ENCODE peak calls at places on chromosomes 11 and 22, in nine cellular contexts. One of them, this sample, is unnamed.

GRCh38 chr11:60868682-60869450 is 1.5 kb downstream of the ZP1 start:
- DNase-seq in activated CD8-positive, alpha-beta memory T cell treated with anti-CD3 and anti-CD28 coated beads for 48 hours: no peak
- DNase-seq in stimulated activated CD4-positive, alpha-beta T cell treated with anti-CD3 and anti-CD28 coated beads, Interleukin-12 subunit alpha, Interleukin-12 subunit beta, amount 100 ng/mL, for 4 hours: no peak
- DNase-seq in NCI-H446 treated with DMSO at 0.1 percent for 48 hours: no peak
- DNase-seq in iPS-NIHi11: no peak
- DNase-seq in stimulated activated CD8-positive, alpha-beta memory T cell treated with anti-CD3 and anti-CD28 coated beads, Interleukin-7, amount 100 ng/mL, for 48 hours: no peak
- DNase-seq in K562: no peak
- DNase-seq in RWPE1: no peak
- DNase-seq in NCI-H510A: no peak
- DNase-seq in this sample: no peak

GRCh38 chr22:43413826-43414225 is 2.0 kb downstream of the MPPED1 start:
- DNase-seq in stimulated activated CD4-positive, alpha-beta T cell treated with anti-CD3 and anti-CD28 coated beads, Interleukin-12 subunit alpha, Interleukin-12 subunit beta, amount 100 ng/mL, for 4 hours: no peak
- DNase-seq in activated CD8-positive, alpha-beta memory T cell treated with anti-CD3 and anti-CD28 coated beads for 48 hours: no peak
- DNase-seq in NCI-H446 treated with DMSO at 0.1 percent for 48 hours: no peak
- DNase-seq in K562: no peak
- DNase-seq in NCI-H510A: no peak
- DNase-seq in stimulated activated CD8-positive, alpha-beta memory T cell treated with anti-CD3 and anti-CD28 coated beads, Interleukin-7, amount 100 ng/mL, for 48 hours: no peak
- DNase-seq in RWPE1: no peak
- DNase-seq in iPS-NIHi11: no peak
- DNase-seq in this sample: no peak

GRCh38 chr11:115127790-115128189 is 376.4 kb downstream of the CADM1 start:
- DNase-seq in K562: no peak
- DNase-seq in NCI-H446 treated with DMSO at 0.1 percent for 48 hours: no peak
- DNase-seq in RWPE1: no peak
- DNase-seq in activated CD8-positive, alpha-beta memory T cell treated with anti-CD3 and anti-CD28 coated beads for 48 hours: no peak
- DNase-seq in stimulated activated CD8-positive, alpha-beta memory T cell treated with anti-CD3 and anti-CD28 coated beads, Interleukin-7, amount 100 ng/mL, for 48 hours: no peak
- DNase-seq in stimulated activated CD4-positive, alpha-beta T cell treated with anti-CD3 and anti-CD28 coated beads, Interleukin-12 subunit alpha, Interleukin-12 subunit beta, amount 100 ng/mL, for 4 hours: no peak
- DNase-seq in NCI-H510A: no peak
- DNase-seq in iPS-NIHi11: no peak
- DNase-seq in this sample: no peak

GRCh38 chr11:16013242-16013641 is 343.1 kb downstream of the SOX6 start:
- DNase-seq in NCI-H446 treated with DMSO at 0.1 percent for 48 hours: no peak
- DNase-seq in K562: peak
- DNase-seq in iPS-NIHi11: no peak
- DNase-seq in stimulated activated CD8-positive, alpha-beta memory T cell treated with anti-CD3 and anti-CD28 coated beads, Interleukin-7, amount 100 ng/mL, for 48 hours: no peak
- DNase-seq in RWPE1: no peak
- DNase-seq in NCI-H510A: no peak
- DNase-seq in activated CD8-positive, alpha-beta memory T cell treated with anti-CD3 and anti-CD28 coated beads for 48 hours: no peak
- DNase-seq in stimulated activated CD4-positive, alpha-beta T cell treated with anti-CD3 and anti-CD28 coated beads, Interleukin-12 subunit alpha, Interleukin-12 subunit beta, amount 100 ng/mL, for 4 hours: no peak
- DNase-seq in this sample: no peak

GRCh38 chr11:58268142-58268541 is at the start of gene OR10W1:
- DNase-seq in NCI-H446 treated with DMSO at 0.1 percent for 48 hours: no peak
- DNase-seq in RWPE1: no peak
- DNase-seq in iPS-NIHi11: no peak
- DNase-seq in activated CD8-positive, alpha-beta memory T cell treated with anti-CD3 and anti-CD28 coated beads for 48 hours: no peak
- DNase-seq in K562: no peak
- DNase-seq in stimulated activated CD4-positive, alpha-beta T cell treated with anti-CD3 and anti-CD28 coated beads, Interleukin-12 subunit alpha, Interleukin-12 subunit beta, amount 100 ng/mL, for 4 hours: no peak
- DNase-seq in stimulated activated CD8-positive, alpha-beta memory T cell treated with anti-CD3 and anti-CD28 coated beads, Interleukin-7, amount 100 ng/mL, for 48 hours: no peak
- DNase-seq in NCI-H510A: no peak
- DNase-seq in this sample: no peak

GRCh38 chr11:117972044-117972443 is 14.2 kb upstream of the IL10RA start:
- DNase-seq in NCI-H446 treated with DMSO at 0.1 percent for 48 hours: no peak
- DNase-seq in stimulated activated CD4-positive, alpha-beta T cell treated with anti-CD3 and anti-CD28 coated beads, Interleukin-12 subunit alpha, Interleukin-12 subunit beta, amount 100 ng/mL, for 4 hours: no peak
- DNase-seq in stimulated activated CD8-positive, alpha-beta memory T cell treated with anti-CD3 and anti-CD28 coated beads, Interleukin-7, amount 100 ng/mL, for 48 hours: no peak
- DNase-seq in RWPE1: no peak
- DNase-seq in NCI-H510A: no peak
- DNase-seq in activated CD8-positive, alpha-beta memory T cell treated with anti-CD3 and anti-CD28 coated beads for 48 hours: no peak
- DNase-seq in K562: no peak
- DNase-seq in iPS-NIHi11: no peak
- DNase-seq in this sample: no peak

GRCh38 chr11:6201486-6201885 is 2.5 kb downstream of the OR52W1 start:
- DNase-seq in iPS-NIHi11: no peak
- DNase-seq in RWPE1: no peak
- DNase-seq in NCI-H446 treated with DMSO at 0.1 percent for 48 hours: no peak
- DNase-seq in NCI-H510A: no peak
- DNase-seq in activated CD8-positive, alpha-beta memory T cell treated with anti-CD3 and anti-CD28 coated beads for 48 hours: no peak
- DNase-seq in stimulated activated CD4-positive, alpha-beta T cell treated with anti-CD3 and anti-CD28 coated beads, Interleukin-12 subunit alpha, Interleukin-12 subunit beta, amount 100 ng/mL, for 4 hours: no peak
- DNase-seq in stimulated activated CD8-positive, alpha-beta memory T cell treated with anti-CD3 and anti-CD28 coated beads, Interleukin-7, amount 100 ng/mL, for 48 hours: no peak
- DNase-seq in K562: no peak
- DNase-seq in this sample: no peak

GRCh38 chr11:19419813-19420212 is 179.1 kb upstream of the E2F8 start:
- DNase-seq in iPS-NIHi11: no peak
- DNase-seq in NCI-H446 treated with DMSO at 0.1 percent for 48 hours: no peak
- DNase-seq in K562: peak
- DNase-seq in stimulated activated CD4-positive, alpha-beta T cell treated with anti-CD3 and anti-CD28 coated beads, Interleukin-12 subunit alpha, Interleukin-12 subunit beta, amount 100 ng/mL, for 4 hours: no peak
- DNase-seq in RWPE1: peak
- DNase-seq in activated CD8-positive, alpha-beta memory T cell treated with anti-CD3 and anti-CD28 coated beads for 48 hours: no peak
- DNase-seq in stimulated activated CD8-positive, alpha-beta memory T cell treated with anti-CD3 and anti-CD28 coated beads, Interleukin-7, amount 100 ng/mL, for 48 hours: no peak
- DNase-seq in NCI-H510A: no peak
- DNase-seq in this sample: no peak

GRCh38 chr11:2576116-2576515 is 123.7 kb downstream of the KCNQ1OT1 start:
- DNase-seq in K562: no peak
- DNase-seq in NCI-H446 treated with DMSO at 0.1 percent for 48 hours: no peak
- DNase-seq in iPS-NIHi11: no peak
- DNase-seq in NCI-H510A: no peak
- DNase-seq in RWPE1: no peak
- DNase-seq in stimulated activated CD4-positive, alpha-beta T cell treated with anti-CD3 and anti-CD28 coated beads, Interleukin-12 subunit alpha, Interleukin-12 subunit beta, amount 100 ng/mL, for 4 hours: no peak
- DNase-seq in activated CD8-positive, alpha-beta memory T cell treated with anti-CD3 and anti-CD28 coated beads for 48 hours: no peak
- DNase-seq in stimulated activated CD8-positive, alpha-beta memory T cell treated with anti-CD3 and anti-CD28 coated beads, Interleukin-7, amount 100 ng/mL, for 48 hours: no peak
- DNase-seq in this sample: no peak

GRCh38 chr11:61736310-61736709 is 16.1 kb upstream of the MYRF start:
- DNase-seq in RWPE1: no peak
- DNase-seq in NCI-H510A: no peak
- DNase-seq in stimulated activated CD4-positive, alpha-beta T cell treated with anti-CD3 and anti-CD28 coated beads, Interleukin-12 subunit alpha, Interleukin-12 subunit beta, amount 100 ng/mL, for 4 hours: no peak
- DNase-seq in iPS-NIHi11: no peak
- DNase-seq in K562: no peak
- DNase-seq in NCI-H446 treated with DMSO at 0.1 percent for 48 hours: no peak
- DNase-seq in activated CD8-positive, alpha-beta memory T cell treated with anti-CD3 and anti-CD28 coated beads for 48 hours: no peak
- DNase-seq in stimulated activated CD8-positive, alpha-beta memory T cell treated with anti-CD3 and anti-CD28 coated beads, Interleukin-7, amount 100 ng/mL, for 48 hours: no peak
- DNase-seq in this sample: no peak

GRCh38 chr11:122656631-122657101 is 1.1 kb downstream of the UBASH3B start:
- DNase-seq in NCI-H510A: no peak
- DNase-seq in stimulated activated CD8-positive, alpha-beta memory T cell treated with anti-CD3 and anti-CD28 coated beads, Interleukin-7, amount 100 ng/mL, for 48 hours: peak
- DNase-seq in K562: no peak
- DNase-seq in RWPE1: peak
- DNase-seq in iPS-NIHi11: peak
- DNase-seq in NCI-H446 treated with DMSO at 0.1 percent for 48 hours: no peak
- DNase-seq in activated CD8-positive, alpha-beta memory T cell treated with anti-CD3 and anti-CD28 coated beads for 48 hours: peak
- DNase-seq in stimulated activated CD4-positive, alpha-beta T cell treated with anti-CD3 and anti-CD28 coated beads, Interleukin-12 subunit alpha, Interleukin-12 subunit beta, amount 100 ng/mL, for 4 hours: peak
- DNase-seq in this sample: no peak

GRCh38 chr11:125457814-125458343 is 38.2 kb downstream of the FEZ1 start:
- DNase-seq in K562: peak
- DNase-seq in RWPE1: no peak
- DNase-seq in activated CD8-positive, alpha-beta memory T cell treated with anti-CD3 and anti-CD28 coated beads for 48 hours: no peak
- DNase-seq in stimulated activated CD8-positive, alpha-beta memory T cell treated with anti-CD3 and anti-CD28 coated beads, Interleukin-7, amount 100 ng/mL, for 48 hours: no peak
- DNase-seq in iPS-NIHi11: peak
- DNase-seq in NCI-H510A: no peak
- DNase-seq in NCI-H446 treated with DMSO at 0.1 percent for 48 hours: no peak
- DNase-seq in stimulated activated CD4-positive, alpha-beta T cell treated with anti-CD3 and anti-CD28 coated beads, Interleukin-12 subunit alpha, Interleukin-12 subunit beta, amount 100 ng/mL, for 4 hours: no peak
- DNase-seq in this sample: no peak

GRCh38 chr22:46315976-46316375 is 19.3 kb downstream of the GTSE1 start:
- DNase-seq in RWPE1: no peak
- DNase-seq in K562: no peak
- DNase-seq in NCI-H510A: no peak
- DNase-seq in stimulated activated CD8-positive, alpha-beta memory T cell treated with anti-CD3 and anti-CD28 coated beads, Interleukin-7, amount 100 ng/mL, for 48 hours: no peak
- DNase-seq in stimulated activated CD4-positive, alpha-beta T cell treated with anti-CD3 and anti-CD28 coated beads, Interleukin-12 subunit alpha, Interleukin-12 subunit beta, amount 100 ng/mL, for 4 hours: no peak
- DNase-seq in activated CD8-positive, alpha-beta memory T cell treated with anti-CD3 and anti-CD28 coated beads for 48 hours: no peak
- DNase-seq in iPS-NIHi11: no peak
- DNase-seq in NCI-H446 treated with DMSO at 0.1 percent for 48 hours: no peak
- DNase-seq in this sample: no peak

GRCh38 chr11:68460741-68461283 is at the start of gene PPP6R3:
- DNase-seq in stimulated activated CD8-positive, alpha-beta memory T cell treated with anti-CD3 and anti-CD28 coated beads, Interleukin-7, amount 100 ng/mL, for 48 hours: no peak
- DNase-seq in RWPE1: peak
- DNase-seq in activated CD8-positive, alpha-beta memory T cell treated with anti-CD3 and anti-CD28 coated beads for 48 hours: no peak
- DNase-seq in iPS-NIHi11: peak
- DNase-seq in stimulated activated CD4-positive, alpha-beta T cell treated with anti-CD3 and anti-CD28 coated beads, Interleukin-12 subunit alpha, Interleukin-12 subunit beta, amount 100 ng/mL, for 4 hours: no peak
- DNase-seq in NCI-H510A: no peak
- DNase-seq in NCI-H446 treated with DMSO at 0.1 percent for 48 hours: no peak
- DNase-seq in K562: no peak
- DNase-seq in this sample: no peak

GRCh38 chr11:2989551-2989950 is 2.6 kb downstream of the NAP1L4 start:
- DNase-seq in stimulated activated CD4-positive, alpha-beta T cell treated with anti-CD3 and anti-CD28 coated beads, Interleukin-12 subunit alpha, Interleukin-12 subunit beta, amount 100 ng/mL, for 4 hours: no peak
- DNase-seq in iPS-NIHi11: no peak
- DNase-seq in NCI-H510A: no peak
- DNase-seq in RWPE1: no peak
- DNase-seq in stimulated activated CD8-positive, alpha-beta memory T cell treated with anti-CD3 and anti-CD28 coated beads, Interleukin-7, amount 100 ng/mL, for 48 hours: no peak
- DNase-seq in K562: no peak
- DNase-seq in NCI-H446 treated with DMSO at 0.1 percent for 48 hours: no peak
- DNase-seq in activated CD8-positive, alpha-beta memory T cell treated with anti-CD3 and anti-CD28 coated beads for 48 hours: no peak
- DNase-seq in this sample: no peak

GRCh38 chr11:110883266-110883665 is 171.0 kb upstream of the ARHGAP20 start:
- DNase-seq in stimulated activated CD8-positive, alpha-beta memory T cell treated with anti-CD3 and anti-CD28 coated beads, Interleukin-7, amount 100 ng/mL, for 48 hours: no peak
- DNase-seq in NCI-H446 treated with DMSO at 0.1 percent for 48 hours: no peak
- DNase-seq in K562: no peak
- DNase-seq in NCI-H510A: no peak
- DNase-seq in activated CD8-positive, alpha-beta memory T cell treated with anti-CD3 and anti-CD28 coated beads for 48 hours: no peak
- DNase-seq in RWPE1: no peak
- DNase-seq in stimulated activated CD4-positive, alpha-beta T cell treated with anti-CD3 and anti-CD28 coated beads, Interleukin-12 subunit alpha, Interleukin-12 subunit beta, amount 100 ng/mL, for 4 hours: no peak
- DNase-seq in iPS-NIHi11: no peak
- DNase-seq in this sample: no peak

GRCh38 chr11:63595296-63595695 is 18.9 kb downstream of the PLAAT3 start:
- DNase-seq in NCI-H510A: no peak
- DNase-seq in iPS-NIHi11: no peak
- DNase-seq in K562: no peak
- DNase-seq in activated CD8-positive, alpha-beta memory T cell treated with anti-CD3 and anti-CD28 coated beads for 48 hours: no peak
- DNase-seq in stimulated activated CD4-positive, alpha-beta T cell treated with anti-CD3 and anti-CD28 coated beads, Interleukin-12 subunit alpha, Interleukin-12 subunit beta, amount 100 ng/mL, for 4 hours: no peak
- DNase-seq in stimulated activated CD8-positive, alpha-beta memory T cell treated with anti-CD3 and anti-CD28 coated beads, Interleukin-7, amount 100 ng/mL, for 48 hours: no peak
- DNase-seq in NCI-H446 treated with DMSO at 0.1 percent for 48 hours: no peak
- DNase-seq in RWPE1: no peak
- DNase-seq in this sample: no peak

GRCh38 chr11:35364101-35364780 is 55.1 kb downstream of the SLC1A2 start:
- DNase-seq in NCI-H510A: no peak
- DNase-seq in stimulated activated CD4-positive, alpha-beta T cell treated with anti-CD3 and anti-CD28 coated beads, Interleukin-12 subunit alpha, Interleukin-12 subunit beta, amount 100 ng/mL, for 4 hours: no peak
- DNase-seq in NCI-H446 treated with DMSO at 0.1 percent for 48 hours: peak
- DNase-seq in RWPE1: peak
- DNase-seq in K562: no peak
- DNase-seq in stimulated activated CD8-positive, alpha-beta memory T cell treated with anti-CD3 and anti-CD28 coated beads, Interleukin-7, amount 100 ng/mL, for 48 hours: no peak
- DNase-seq in activated CD8-positive, alpha-beta memory T cell treated with anti-CD3 and anti-CD28 coated beads for 48 hours: no peak
- DNase-seq in iPS-NIHi11: peak
- DNase-seq in this sample: no peak

GRCh38 chr22:32255726-32256125 is 579 bp upstream of the SLC5A4 start:
- DNase-seq in activated CD8-positive, alpha-beta memory T cell treated with anti-CD3 and anti-CD28 coated beads for 48 hours: no peak
- DNase-seq in K562: no peak
- DNase-seq in NCI-H510A: no peak
- DNase-seq in NCI-H446 treated with DMSO at 0.1 percent for 48 hours: no peak
- DNase-seq in stimulated activated CD8-positive, alpha-beta memory T cell treated with anti-CD3 and anti-CD28 coated beads, Interleukin-7, amount 100 ng/mL, for 48 hours: no peak
- DNase-seq in stimulated activated CD4-positive, alpha-beta T cell treated with anti-CD3 and anti-CD28 coated beads, Interleukin-12 subunit alpha, Interleukin-12 subunit beta, amount 100 ng/mL, for 4 hours: no peak
- DNase-seq in RWPE1: no peak
- DNase-seq in iPS-NIHi11: no peak
- DNase-seq in this sample: no peak

GRCh38 chr22:27050771-27051170 is 393.4 kb downstream of the MIAT start:
- DNase-seq in stimulated activated CD8-positive, alpha-beta memory T cell treated with anti-CD3 and anti-CD28 coated beads, Interleukin-7, amount 100 ng/mL, for 48 hours: no peak
- DNase-seq in RWPE1: no peak
- DNase-seq in NCI-H510A: no peak
- DNase-seq in NCI-H446 treated with DMSO at 0.1 percent for 48 hours: no peak
- DNase-seq in activated CD8-positive, alpha-beta memory T cell treated with anti-CD3 and anti-CD28 coated beads for 48 hours: no peak
- DNase-seq in iPS-NIHi11: no peak
- DNase-seq in K562: no peak
- DNase-seq in stimulated activated CD4-positive, alpha-beta T cell treated with anti-CD3 and anti-CD28 coated beads, Interleukin-12 subunit alpha, Interleukin-12 subunit beta, amount 100 ng/mL, for 4 hours: no peak
- DNase-seq in this sample: no peak

GRCh38 chr11:34332524-34332923 is 25.3 kb downstream of the ABTB2 start:
- DNase-seq in stimulated activated CD8-positive, alpha-beta memory T cell treated with anti-CD3 and anti-CD28 coated beads, Interleukin-7, amount 100 ng/mL, for 48 hours: no peak
- DNase-seq in K562: no peak
- DNase-seq in stimulated activated CD4-positive, alpha-beta T cell treated with anti-CD3 and anti-CD28 coated beads, Interleukin-12 subunit alpha, Interleukin-12 subunit beta, amount 100 ng/mL, for 4 hours: no peak
- DNase-seq in RWPE1: no peak
- DNase-seq in NCI-H510A: no peak
- DNase-seq in activated CD8-positive, alpha-beta memory T cell treated with anti-CD3 and anti-CD28 coated beads for 48 hours: no peak
- DNase-seq in NCI-H446 treated with DMSO at 0.1 percent for 48 hours: no peak
- DNase-seq in iPS-NIHi11: peak
- DNase-seq in this sample: no peak

GRCh38 chr22:20979243-20979809 is 2.8 kb upstream of the LZTR1 start:
- DNase-seq in NCI-H510A: no peak
- DNase-seq in K562: peak
- DNase-seq in NCI-H446 treated with DMSO at 0.1 percent for 48 hours: no peak
- DNase-seq in activated CD8-positive, alpha-beta memory T cell treated with anti-CD3 and anti-CD28 coated beads for 48 hours: peak
- DNase-seq in stimulated activated CD4-positive, alpha-beta T cell treated with anti-CD3 and anti-CD28 coated beads, Interleukin-12 subunit alpha, Interleukin-12 subunit beta, amount 100 ng/mL, for 4 hours: peak
- DNase-seq in iPS-NIHi11: peak
- DNase-seq in RWPE1: no peak
- DNase-seq in stimulated activated CD8-positive, alpha-beta memory T cell treated with anti-CD3 and anti-CD28 coated beads, Interleukin-7, amount 100 ng/mL, for 48 hours: peak
- DNase-seq in this sample: no peak

GRCh38 chr11:114280696-114281095 is 15.5 kb upstream of the NNMT start:
- DNase-seq in K562: peak
- DNase-seq in NCI-H510A: peak
- DNase-seq in stimulated activated CD8-positive, alpha-beta memory T cell treated with anti-CD3 and anti-CD28 coated beads, Interleukin-7, amount 100 ng/mL, for 48 hours: no peak
- DNase-seq in NCI-H446 treated with DMSO at 0.1 percent for 48 hours: peak
- DNase-seq in activated CD8-positive, alpha-beta memory T cell treated with anti-CD3 and anti-CD28 coated beads for 48 hours: no peak
- DNase-seq in iPS-NIHi11: peak
- DNase-seq in RWPE1: peak
- DNase-seq in stimulated activated CD4-positive, alpha-beta T cell treated with anti-CD3 and anti-CD28 coated beads, Interleukin-12 subunit alpha, Interleukin-12 subunit beta, amount 100 ng/mL, for 4 hours: no peak
- DNase-seq in this sample: peak

GRCh38 chr11:69003301-69003865 is 9.7 kb downstream of the MRGPRF start:
- DNase-seq in stimulated activated CD4-positive, alpha-beta T cell treated with anti-CD3 and anti-CD28 coated beads, Interleukin-12 subunit alpha, Interleukin-12 subunit beta, amount 100 ng/mL, for 4 hours: no peak
- DNase-seq in K562: no peak
- DNase-seq in NCI-H510A: no peak
- DNase-seq in RWPE1: no peak
- DNase-seq in stimulated activated CD8-positive, alpha-beta memory T cell treated with anti-CD3 and anti-CD28 coated beads, Interleukin-7, amount 100 ng/mL, for 48 hours: no peak
- DNase-seq in NCI-H446 treated with DMSO at 0.1 percent for 48 hours: no peak
- DNase-seq in activated CD8-positive, alpha-beta memory T cell treated with anti-CD3 and anti-CD28 coated beads for 48 hours: no peak
- DNase-seq in iPS-NIHi11: no peak
- DNase-seq in this sample: no peak

GRCh38 chr11:75625970-75626691 is 42.7 kb downstream of the MAP6 start:
- DNase-seq in RWPE1: peak
- DNase-seq in NCI-H510A: no peak
- DNase-seq in activated CD8-positive, alpha-beta memory T cell treated with anti-CD3 and anti-CD28 coated beads for 48 hours: no peak
- DNase-seq in K562: no peak
- DNase-seq in stimulated activated CD4-positive, alpha-beta T cell treated with anti-CD3 and anti-CD28 coated beads, Interleukin-12 subunit alpha, Interleukin-12 subunit beta, amount 100 ng/mL, for 4 hours: no peak
- DNase-seq in NCI-H446 treated with DMSO at 0.1 percent for 48 hours: no peak
- DNase-seq in stimulated activated CD8-positive, alpha-beta memory T cell treated with anti-CD3 and anti-CD28 coated beads, Interleukin-7, amount 100 ng/mL, for 48 hours: no peak
- DNase-seq in iPS-NIHi11: no peak
- DNase-seq in this sample: no peak

GRCh38 chr11:72150882-72151281 is 15.4 kb downstream of the FOLR3 start:
- DNase-seq in stimulated activated CD4-positive, alpha-beta T cell treated with anti-CD3 and anti-CD28 coated beads, Interleukin-12 subunit alpha, Interleukin-12 subunit beta, amount 100 ng/mL, for 4 hours: no peak
- DNase-seq in RWPE1: no peak
- DNase-seq in NCI-H510A: no peak
- DNase-seq in K562: no peak
- DNase-seq in stimulated activated CD8-positive, alpha-beta memory T cell treated with anti-CD3 and anti-CD28 coated beads, Interleukin-7, amount 100 ng/mL, for 48 hours: no peak
- DNase-seq in activated CD8-positive, alpha-beta memory T cell treated with anti-CD3 and anti-CD28 coated beads for 48 hours: no peak
- DNase-seq in NCI-H446 treated with DMSO at 0.1 percent for 48 hours: no peak
- DNase-seq in iPS-NIHi11: no peak
- DNase-seq in this sample: no peak

GRCh38 chr11:36389811-36390210 is 93.7 kb downstream of the PRR5L start:
- DNase-seq in RWPE1: no peak
- DNase-seq in iPS-NIHi11: no peak
- DNase-seq in NCI-H510A: no peak
- DNase-seq in activated CD8-positive, alpha-beta memory T cell treated with anti-CD3 and anti-CD28 coated beads for 48 hours: no peak
- DNase-seq in NCI-H446 treated with DMSO at 0.1 percent for 48 hours: no peak
- DNase-seq in K562: no peak
- DNase-seq in stimulated activated CD8-positive, alpha-beta memory T cell treated with anti-CD3 and anti-CD28 coated beads, Interleukin-7, amount 100 ng/mL, for 48 hours: no peak
- DNase-seq in stimulated activated CD4-positive, alpha-beta T cell treated with anti-CD3 and anti-CD28 coated beads, Interleukin-12 subunit alpha, Interleukin-12 subunit beta, amount 100 ng/mL, for 4 hours: no peak
- DNase-seq in this sample: no peak

GRCh38 chr11:1826552-1827094 is 8.2 kb upstream of the SYT8 start:
- DNase-seq in iPS-NIHi11: peak
- DNase-seq in NCI-H510A: no peak
- DNase-seq in K562: peak
- DNase-seq in stimulated activated CD8-positive, alpha-beta memory T cell treated with anti-CD3 and anti-CD28 coated beads, Interleukin-7, amount 100 ng/mL, for 48 hours: no peak
- DNase-seq in activated CD8-positive, alpha-beta memory T cell treated with anti-CD3 and anti-CD28 coated beads for 48 hours: no peak
- DNase-seq in RWPE1: peak
- DNase-seq in stimulated activated CD4-positive, alpha-beta T cell treated with anti-CD3 and anti-CD28 coated beads, Interleukin-12 subunit alpha, Interleukin-12 subunit beta, amount 100 ng/mL, for 4 hours: no peak
- DNase-seq in NCI-H446 treated with DMSO at 0.1 percent for 48 hours: no peak
- DNase-seq in this sample: no peak

This sample was measured in DMS 273 treated with DMSO at 0.1 percent for 48 hours.